ENCODE peak calls at places on chromosome 10, in six cellular contexts. Y, R, M, A, V and G are unnamed samples.

GRCh38 chr10:116819999-116820677 is 29.2 kb upstream of the ENO4 start:
- DNase-seq in Y (no peak), V (no peak), A (no peak), M (no peak), R (no peak), G (no peak)

GRCh38 chr10:10824611-10825148 is 193.0 kb upstream of the CELF2 start:
- DNase-seq in Y (no peak), M (peak; percentile 94), A (no peak), R (peak; percentile 87), V (no peak), G (no peak)

GRCh38 chr10:48814933-48815332 is 124.7 kb downstream of the LRRC18 start:
- DNase-seq in R (no peak), Y (no peak), M (no peak), V (no peak), A (no peak), G (no peak)

GRCh38 chr10:91077549-91078017 is 142.9 kb upstream of the PCGF5 start:
- DNase-seq in R (no peak), M (peak; percentile 44), Y (no peak), V (no peak), A (peak; percentile 2), G (no peak)

GRCh38 chr10:102347236-102347828 is 48.2 kb upstream of the NFKB2 start:
- DNase-seq in M (peak; percentile 66), A (peak; percentile 50), R (no peak), Y (peak; percentile 79), V (no peak), G (no peak)

GRCh38 chr10:88831709-88832108 is 19.9 kb downstream of the ANKRD22 start:
- DNase-seq in Y (no peak), R (no peak), M (no peak), A (no peak), V (peak; percentile 24), G (no peak)

GRCh38 chr10:43233601-43234430 is 33.0 kb downstream of the RASGEF1A start:
- DNase-seq in M (no peak), A (no peak), R (no peak), Y (no peak), V (no peak), G (no peak)

GRCh38 chr10:48885376-48885775 is 54.3 kb downstream of the LRRC18 start:
- DNase-seq in R (no peak), A (no peak), Y (peak; percentile 43), M (no peak), V (no peak), G (no peak)

GRCh38 chr10:4130685-4131084 is 345.7 kb upstream of the KLF6 start:
- DNase-seq in R (no peak), Y (no peak), M (no peak), A (no peak), V (no peak), G (no peak)

DNA sequence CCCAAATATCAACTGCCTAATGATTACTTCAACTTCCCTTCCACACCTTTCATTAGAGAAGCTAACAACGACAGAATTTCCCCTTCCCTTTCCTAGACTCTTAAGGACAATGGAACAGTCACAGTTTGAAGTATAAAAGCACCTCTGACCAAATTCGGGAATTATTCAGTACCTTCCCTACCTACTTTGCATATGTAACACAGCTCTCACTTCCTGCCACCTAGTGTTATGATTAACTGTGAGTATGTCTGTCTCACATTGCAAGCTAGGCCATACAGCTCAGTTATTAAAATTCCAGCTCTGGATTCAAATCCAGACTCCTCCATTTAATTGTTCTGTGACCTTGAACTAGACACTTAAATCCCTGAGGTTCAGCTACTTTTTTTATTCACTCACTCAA is 44.8 kb upstream of the HPSE2 start:
- DNase-seq in M (no peak), R (no peak), Y (no peak), A (peak; percentile 12), V (no peak), G (no peak)
- TF ChIP-seq CTCF in M (no peak), R (no peak), Y (no peak), A (no peak), V (no peak), G (no peak)

GRCh38 chr10:93568105-93568390 is 1.6 kb downstream of the FFAR4 start:
- DNase-seq in R (no peak), A (no peak), V (no peak), Y (peak; percentile 22), M (peak; percentile 11), G (no peak)
- H3K4me3 ChIP-seq in R (no peak overlapping the region), A (no peak overlapping the region), V (no peak overlapping the region), Y (peak overlapping the region; percentile 66), M (no peak overlapping the region), G (no peak overlapping the region)

GRCh38 chr10:114403545-114404161 is 649 bp downstream of the AFAP1L2 start:
- DNase-seq in A (peak; percentile 71), Y (peak; percentile 78), M (no peak), V (no peak), R (no peak), G (no peak)
- TF ChIP-seq CTCF in A (peak; percentile 59), Y (peak; percentile 56), M (peak; percentile 22), V (no peak), R (peak; percentile 11), G (peak; percentile 51)

GRCh38 chr10:79561257-79561656 is 1.1 kb upstream of the SFTPA2 start:
- DNase-seq in Y (no peak), A (no peak), M (no peak), R (no peak), V (no peak), G (no peak)

GRCh38 chr10:79560160-79560709 is at the start of gene SFTPA2:
- DNase-seq in V (no peak), A (no peak), M (no peak), R (no peak), Y (no peak), G (no peak)

GRCh38 chr10:79562135-79562756 is 2.0 kb upstream of the SFTPA2 start:
- DNase-seq in V (peak; percentile 34), R (no peak), M (peak; percentile 68), Y (peak; percentile 85), A (peak; percentile 27), G (no peak)

GRCh38 chr10:79555910-79556309 is 4.3 kb downstream of the SFTPA2 start:
- DNase-seq in M (no peak), Y (no peak), A (no peak), V (no peak), R (no peak), G (no peak)

DNA sequence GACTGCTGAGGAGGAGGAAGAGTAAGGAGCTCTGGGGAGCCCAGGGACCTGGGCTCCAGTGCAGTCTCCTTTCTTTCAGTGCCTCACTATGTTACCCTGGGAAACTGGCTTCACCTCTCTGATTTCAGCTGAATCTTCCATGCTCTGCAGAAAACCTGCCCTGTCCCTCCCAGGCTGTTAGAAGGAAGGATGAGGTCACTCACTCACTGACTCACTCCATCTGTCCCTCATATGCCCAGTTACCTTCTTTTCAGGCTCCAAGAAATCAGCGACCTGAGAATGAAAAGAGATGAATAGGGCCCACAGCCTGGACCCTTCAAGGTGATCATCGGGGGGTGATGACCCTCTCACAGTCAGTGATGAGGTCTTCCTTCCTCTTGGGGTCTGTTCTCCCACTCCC is 481 bp downstream of the SFTPA2 start:
- DNase-seq in M (peak; percentile 3), Y (no peak), A (peak; percentile 25), V (no peak), R (no peak), G (no peak)
- H3K4me3 ChIP-seq in M (no peak overlapping the region), Y (no peak overlapping the region), A (no peak overlapping the region), V (no peak overlapping the region), R (no peak overlapping the region), G (no peak overlapping the region)